ENCODE peak calls at places on chromosomes 5 and 9, in seven cellular contexts. One of them, this sample, is unnamed.

GRCh38 chr5:53170748-53171349 is 61.3 kb upstream of the MOCS2 start:
- DNase-seq in heart left ventricle: no peak
- DNase-seq in stomach: no peak
- DNase-seq in upper lobe of left lung: no peak
- DNase-seq in A549: peak
- DNase-seq in GM23338: peak
- DNase-seq in psoas muscle: no peak
- DNase-seq in this sample: no peak

GRCh38 chr5:140351609-140352334 is 5.4 kb upstream of the HBEGF start:
- DNase-seq in heart left ventricle: peak
- DNase-seq in stomach: no peak
- DNase-seq in upper lobe of left lung: no peak
- DNase-seq in A549: peak
- DNase-seq in GM23338: peak
- DNase-seq in psoas muscle: no peak
- DNase-seq in this sample: no peak

GRCh38 chr5:168227001-168227400 is 64.4 kb upstream of the WWC1 start:
- DNase-seq in heart left ventricle: peak
- DNase-seq in stomach: no peak
- DNase-seq in upper lobe of left lung: no peak
- DNase-seq in A549: no peak
- DNase-seq in GM23338: no peak
- DNase-seq in psoas muscle: no peak
- DNase-seq in this sample: no peak

GRCh38 chr9:79889325-79889724 is 317.6 kb downstream of the TLE4 start:
- DNase-seq in heart left ventricle: no peak
- DNase-seq in stomach: no peak
- DNase-seq in upper lobe of left lung: no peak
- DNase-seq in A549: no peak
- DNase-seq in GM23338: no peak
- DNase-seq in psoas muscle: no peak
- DNase-seq in this sample: no peak

GRCh38 chr5:31036407-31036806 is 157.1 kb upstream of the CDH6 start:
- DNase-seq in heart left ventricle: no peak
- DNase-seq in stomach: no peak
- DNase-seq in upper lobe of left lung: no peak
- DNase-seq in A549: no peak
- DNase-seq in GM23338: no peak
- DNase-seq in psoas muscle: no peak
- DNase-seq in this sample: no peak

GRCh38 chr5:127565586-127566270 is 48.3 kb downstream of the PRRC1 start:
- DNase-seq in heart left ventricle: no peak
- DNase-seq in stomach: no peak
- DNase-seq in upper lobe of left lung: no peak
- DNase-seq in A549: no peak
- DNase-seq in GM23338: no peak
- DNase-seq in psoas muscle: no peak
- DNase-seq in this sample: no peak

GRCh38 chr5:121380066-121380465 is 471.6 kb upstream of the FTMT start:
- DNase-seq in heart left ventricle: no peak
- DNase-seq in stomach: no peak
- DNase-seq in upper lobe of left lung: no peak
- DNase-seq in A549: no peak
- DNase-seq in GM23338: no peak
- DNase-seq in psoas muscle: no peak
- DNase-seq in this sample: no peak

GRCh38 chr5:1310118-1310517 is 15.2 kb upstream of the TERT start:
- DNase-seq in heart left ventricle: no peak
- DNase-seq in stomach: no peak
- DNase-seq in upper lobe of left lung: no peak
- DNase-seq in A549: no peak
- DNase-seq in GM23338: no peak
- DNase-seq in psoas muscle: no peak
- DNase-seq in this sample: no peak

GRCh38 chr5:100643473-100643872 is 108.3 kb downstream of the FAM174A start:
- DNase-seq in heart left ventricle: no peak
- DNase-seq in stomach: no peak
- DNase-seq in upper lobe of left lung: no peak
- DNase-seq in A549: no peak
- DNase-seq in GM23338: no peak
- DNase-seq in psoas muscle: no peak
- DNase-seq in this sample: no peak

GRCh38 chr9:129626079-129626943 is at the start of gene NTMT1:
- DNase-seq in heart left ventricle: peak
- DNase-seq in stomach: peak
- DNase-seq in upper lobe of left lung: peak
- DNase-seq in A549: peak
- DNase-seq in GM23338: peak
- DNase-seq in psoas muscle: peak
- DNase-seq in this sample: peak

GRCh38 chr9:99916650-99917049 is 10.2 kb downstream of the STX17 start:
- DNase-seq in heart left ventricle: no peak
- DNase-seq in stomach: no peak
- DNase-seq in upper lobe of left lung: no peak
- DNase-seq in A549: no peak
- DNase-seq in GM23338: no peak
- DNase-seq in psoas muscle: no peak
- DNase-seq in this sample: no peak

GRCh38 chr9:75855509-75855908 is 35.0 kb upstream of the PCSK5 start:
- DNase-seq in heart left ventricle: no peak
- DNase-seq in stomach: no peak
- DNase-seq in upper lobe of left lung: no peak
- DNase-seq in A549: no peak
- DNase-seq in GM23338: peak
- DNase-seq in psoas muscle: no peak
- DNase-seq in this sample: no peak

GRCh38 chr9:129617167-129617566 is 3.7 kb downstream of the C9orf50 start:
- DNase-seq in heart left ventricle: no peak
- DNase-seq in stomach: no peak
- DNase-seq in upper lobe of left lung: no peak
- DNase-seq in A549: peak
- DNase-seq in GM23338: peak
- DNase-seq in psoas muscle: no peak
- DNase-seq in this sample: no peak

GRCh38 chr9:13534006-13534405 is 254.5 kb upstream of the MPDZ start:
- DNase-seq in heart left ventricle: no peak
- DNase-seq in stomach: no peak
- DNase-seq in upper lobe of left lung: no peak
- DNase-seq in A549: no peak
- DNase-seq in GM23338: no peak
- DNase-seq in psoas muscle: no peak
- DNase-seq in this sample: no peak

GRCh38 chr5:98517559-98517958 is 255.9 kb upstream of the RGMB start:
- DNase-seq in heart left ventricle: no peak
- DNase-seq in stomach: no peak
- DNase-seq in upper lobe of left lung: no peak
- DNase-seq in A549: no peak
- DNase-seq in GM23338: no peak
- DNase-seq in psoas muscle: no peak
- DNase-seq in this sample: no peak

GRCh38 chr5:58451732-58452565 is 7.9 kb downstream of the PLK2 start:
- DNase-seq in heart left ventricle: no peak
- DNase-seq in stomach: no peak
- DNase-seq in upper lobe of left lung: no peak
- DNase-seq in A549: no peak
- DNase-seq in GM23338: no peak
- DNase-seq in psoas muscle: no peak
- DNase-seq in this sample: no peak

GRCh38 chr5:2744485-2744884 is 7.0 kb downstream of the IRX2 start:
- DNase-seq in heart left ventricle: no peak
- DNase-seq in stomach: no peak
- DNase-seq in upper lobe of left lung: no peak
- DNase-seq in A549: no peak
- DNase-seq in GM23338: no peak
- DNase-seq in psoas muscle: no peak
- DNase-seq in this sample: no peak

GRCh38 chr9:84254972-84255371 is 85.6 kb downstream of the SLC28A3 start:
- DNase-seq in heart left ventricle: no peak
- DNase-seq in stomach: peak
- DNase-seq in upper lobe of left lung: no peak
- DNase-seq in A549: no peak
- DNase-seq in GM23338: no peak
- DNase-seq in psoas muscle: no peak
- DNase-seq in this sample: no peak

GRCh38 chr9:92759446-92759845 is 5.2 kb downstream of the BICD2 start:
- DNase-seq in heart left ventricle: no peak
- DNase-seq in stomach: no peak
- DNase-seq in upper lobe of left lung: no peak
- DNase-seq in A549: no peak
- DNase-seq in GM23338: no peak
- DNase-seq in psoas muscle: no peak
- DNase-seq in this sample: no peak

GRCh38 chr5:116532762-116533525 is 41.7 kb downstream of the SEMA6A start:
- DNase-seq in heart left ventricle: no peak
- DNase-seq in stomach: no peak
- DNase-seq in upper lobe of left lung: no peak
- DNase-seq in A549: no peak
- DNase-seq in GM23338: no peak
- DNase-seq in psoas muscle: no peak
- DNase-seq in this sample: no peak

GRCh38 chr5:93359958-93360305 is 221.1 kb downstream of the NR2F1-AS1 start:
- DNase-seq in heart left ventricle: no peak
- DNase-seq in stomach: no peak
- DNase-seq in upper lobe of left lung: no peak
- DNase-seq in A549: no peak
- DNase-seq in GM23338: no peak
- DNase-seq in psoas muscle: no peak
- DNase-seq in this sample: no peak
- H3K27ac ChIP-seq in heart left ventricle: no peak
- H3K27ac ChIP-seq in stomach: no peak
- H3K27ac ChIP-seq in upper lobe of left lung: peak
- H3K27ac ChIP-seq in A549: peak
- H3K27ac ChIP-seq in GM23338: no peak
- H3K27ac ChIP-seq in psoas muscle: no peak
- H3K27ac ChIP-seq in this sample: no peak

GRCh38 chr5:126384985-126385384 is 38.2 kb upstream of the GRAMD2B start:
- DNase-seq in heart left ventricle: no peak
- DNase-seq in stomach: no peak
- DNase-seq in upper lobe of left lung: no peak
- DNase-seq in A549: no peak
- DNase-seq in GM23338: no peak
- DNase-seq in psoas muscle: no peak
- DNase-seq in this sample: no peak
- H3K27ac ChIP-seq in heart left ventricle: peak
- H3K27ac ChIP-seq in stomach: no peak
- H3K27ac ChIP-seq in upper lobe of left lung: no peak
- H3K27ac ChIP-seq in A549: no peak
- H3K27ac ChIP-seq in GM23338: no peak
- H3K27ac ChIP-seq in psoas muscle: peak
- H3K27ac ChIP-seq in this sample: no peak

GRCh38 chr5:114097570-114097969 is 264.3 kb upstream of the KCNN2 start:
- DNase-seq in heart left ventricle: no peak
- DNase-seq in stomach: no peak
- DNase-seq in upper lobe of left lung: no peak
- DNase-seq in A549: no peak
- DNase-seq in GM23338: peak
- DNase-seq in psoas muscle: no peak
- DNase-seq in this sample: no peak
- H3K27ac ChIP-seq in heart left ventricle: no peak
- H3K27ac ChIP-seq in stomach: no peak
- H3K27ac ChIP-seq in upper lobe of left lung: no peak
- H3K27ac ChIP-seq in A549: no peak
- H3K27ac ChIP-seq in GM23338: no peak
- H3K27ac ChIP-seq in psoas muscle: no peak
- H3K27ac ChIP-seq in this sample: no peak

GRCh38 chr5:179304871-179305270 is 40.4 kb downstream of the ADAMTS2 start:
- DNase-seq in heart left ventricle: no peak
- DNase-seq in stomach: no peak
- DNase-seq in upper lobe of left lung: no peak
- DNase-seq in A549: no peak
- DNase-seq in GM23338: no peak
- DNase-seq in psoas muscle: no peak
- DNase-seq in this sample: no peak

GRCh38 chr5:179304466-179304865 is 40.8 kb downstream of the ADAMTS2 start:
- DNase-seq in heart left ventricle: no peak
- DNase-seq in stomach: no peak
- DNase-seq in upper lobe of left lung: no peak
- DNase-seq in A549: no peak
- DNase-seq in GM23338: no peak
- DNase-seq in psoas muscle: no peak
- DNase-seq in this sample: no peak

GRCh38 chr5:179301796-179302195 is 43.5 kb downstream of the ADAMTS2 start:
- DNase-seq in heart left ventricle: no peak
- DNase-seq in stomach: no peak
- DNase-seq in upper lobe of left lung: no peak
- DNase-seq in A549: no peak
- DNase-seq in GM23338: no peak
- DNase-seq in psoas muscle: no peak
- DNase-seq in this sample: no peak

GRCh38 chr5:179302499-179303185 is 42.6 kb downstream of the ADAMTS2 start:
- DNase-seq in heart left ventricle: no peak
- DNase-seq in stomach: no peak
- DNase-seq in upper lobe of left lung: no peak
- DNase-seq in A549: no peak
- DNase-seq in GM23338: no peak
- DNase-seq in psoas muscle: no peak
- DNase-seq in this sample: no peak

DNA sequence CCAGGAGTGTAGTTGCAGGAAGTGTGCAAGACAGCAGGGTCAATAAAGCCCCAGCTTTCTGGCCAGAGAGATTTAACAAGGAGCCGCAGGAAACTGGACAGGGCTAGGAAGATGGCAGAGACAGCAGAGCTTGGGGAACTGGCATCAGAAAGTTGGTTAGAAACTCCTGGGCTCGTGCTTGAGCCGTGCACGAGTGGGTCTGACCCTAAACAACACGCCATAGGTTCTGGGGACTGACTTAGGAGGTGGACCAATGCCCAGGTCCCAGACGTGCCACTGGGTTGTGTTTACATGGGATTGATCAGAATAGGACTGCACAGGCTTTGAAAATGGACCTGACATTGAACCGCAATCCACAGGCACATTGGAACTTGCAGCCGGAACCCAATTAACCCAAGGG is 41.5 kb downstream of the ADAMTS2 start:
- DNase-seq in heart left ventricle: no peak
- DNase-seq in stomach: no peak
- DNase-seq in upper lobe of left lung: no peak
- DNase-seq in A549: no peak
- DNase-seq in GM23338: no peak
- DNase-seq in psoas muscle: peak
- DNase-seq in this sample: peak
- H3K27ac ChIP-seq in heart left ventricle: no peak
- H3K27ac ChIP-seq in stomach: no peak
- H3K27ac ChIP-seq in upper lobe of left lung: peak
- H3K27ac ChIP-seq in A549: no peak
- H3K27ac ChIP-seq in GM23338: no peak
- H3K27ac ChIP-seq in psoas muscle: no peak
- H3K27ac ChIP-seq in this sample: no peak

GRCh38 chr5:44652674-44653073 is 156.1 kb upstream of the MRPS30 start:
- DNase-seq in heart left ventricle: no peak
- DNase-seq in stomach: no peak
- DNase-seq in upper lobe of left lung: no peak
- DNase-seq in A549: no peak
- DNase-seq in GM23338: no peak
- DNase-seq in psoas muscle: no peak
- DNase-seq in this sample: no peak
- H3K27ac ChIP-seq in heart left ventricle: no peak
- H3K27ac ChIP-seq in stomach: no peak
- H3K27ac ChIP-seq in upper lobe of left lung: no peak
- H3K27ac ChIP-seq in A549: no peak
- H3K27ac ChIP-seq in GM23338: no peak
- H3K27ac ChIP-seq in psoas muscle: no peak
- H3K27ac ChIP-seq in this sample: no peak

This sample was measured in dorsolateral prefrontal cortex.